ENCODE peak calls at places on chromosomes 3 and 15, in eight cellular contexts. One of them, this sample, is unnamed.

GRCh38 chr3:98272126-98272525 is 8.1 kb downstream of the OR5H6 start:
- DNase-seq in HFF-Myc: no peak
- DNase-seq in fibroblast of the aortic adventitia: no peak
- DNase-seq in foreskin fibroblast: no peak
- DNase-seq in AG10803: no peak
- DNase-seq in mucosa of descending colon: no peak
- DNase-seq in PC-9: no peak
- DNase-seq in testis: no peak
- DNase-seq in this sample: no peak

GRCh38 chr15:91924842-91925495 is 71.5 kb downstream of the SLCO3A1 start:
- DNase-seq in AG10803: no peak
- DNase-seq in mucosa of descending colon: no peak
- DNase-seq in fibroblast of the aortic adventitia: no peak
- DNase-seq in HFF-Myc: no peak
- DNase-seq in PC-9: no peak
- DNase-seq in foreskin fibroblast: no peak
- DNase-seq in testis: no peak
- DNase-seq in this sample: no peak

GRCh38 chr15:56817266-56817665 is 84.0 kb upstream of the ZNF280D start:
- DNase-seq in AG10803: peak
- DNase-seq in testis: no peak
- DNase-seq in mucosa of descending colon: no peak
- DNase-seq in foreskin fibroblast: peak
- DNase-seq in fibroblast of the aortic adventitia: peak
- DNase-seq in HFF-Myc: no peak
- DNase-seq in PC-9: no peak
- DNase-seq in this sample: no peak

GRCh38 chr3:180073561-180073960 is 36.8 kb upstream of the PEX5L start:
- DNase-seq in fibroblast of the aortic adventitia: no peak
- DNase-seq in mucosa of descending colon: no peak
- DNase-seq in testis: no peak
- DNase-seq in HFF-Myc: no peak
- DNase-seq in foreskin fibroblast: no peak
- DNase-seq in AG10803: no peak
- DNase-seq in PC-9: no peak
- DNase-seq in this sample: no peak

GRCh38 chr3:128133273-128133883 is 9.8 kb upstream of the RUVBL1 start:
- DNase-seq in testis: no peak
- DNase-seq in mucosa of descending colon: no peak
- DNase-seq in AG10803: peak
- DNase-seq in PC-9: peak
- DNase-seq in HFF-Myc: peak
- DNase-seq in fibroblast of the aortic adventitia: peak
- DNase-seq in foreskin fibroblast: peak
- DNase-seq in this sample: no peak

GRCh38 chr15:81339321-81339720 is 15.4 kb upstream of the STARD5 start:
- DNase-seq in fibroblast of the aortic adventitia: no peak
- DNase-seq in mucosa of descending colon: no peak
- DNase-seq in AG10803: no peak
- DNase-seq in PC-9: no peak
- DNase-seq in HFF-Myc: no peak
- DNase-seq in foreskin fibroblast: no peak
- DNase-seq in testis: no peak
- DNase-seq in this sample: no peak

GRCh38 chr3:65703026-65703425 is 335.7 kb downstream of the MAGI1 start:
- DNase-seq in AG10803: no peak
- DNase-seq in fibroblast of the aortic adventitia: no peak
- DNase-seq in testis: no peak
- DNase-seq in foreskin fibroblast: no peak
- DNase-seq in PC-9: no peak
- DNase-seq in mucosa of descending colon: no peak
- DNase-seq in HFF-Myc: no peak
- DNase-seq in this sample: no peak

GRCh38 chr3:132004571-132004970 is 30.2 kb downstream of the CPNE4 start:
- DNase-seq in HFF-Myc: no peak
- DNase-seq in fibroblast of the aortic adventitia: peak
- DNase-seq in AG10803: peak
- DNase-seq in testis: no peak
- DNase-seq in foreskin fibroblast: no peak
- DNase-seq in PC-9: no peak
- DNase-seq in mucosa of descending colon: no peak
- DNase-seq in this sample: no peak

GRCh38 chr3:123349201-123349535 is 99.7 kb downstream of the ADCY5 start:
- DNase-seq in AG10803: no peak
- DNase-seq in fibroblast of the aortic adventitia: no peak
- DNase-seq in mucosa of descending colon: no peak
- DNase-seq in HFF-Myc: no peak
- DNase-seq in PC-9: no peak
- DNase-seq in foreskin fibroblast: no peak
- DNase-seq in testis: no peak
- DNase-seq in this sample: no peak

GRCh38 chr3:124774305-124774673 is 44.0 kb downstream of the UMPS start:
- DNase-seq in mucosa of descending colon: no peak
- DNase-seq in PC-9: peak
- DNase-seq in AG10803: peak
- DNase-seq in HFF-Myc: no peak
- DNase-seq in foreskin fibroblast: peak
- DNase-seq in testis: no peak
- DNase-seq in fibroblast of the aortic adventitia: peak
- DNase-seq in this sample: no peak

GRCh38 chr3:133991637-133992036 is 38.1 kb downstream of the SLCO2A1 start:
- DNase-seq in foreskin fibroblast: no peak
- DNase-seq in mucosa of descending colon: no peak
- DNase-seq in PC-9: no peak
- DNase-seq in AG10803: peak
- DNase-seq in testis: no peak
- DNase-seq in fibroblast of the aortic adventitia: no peak
- DNase-seq in HFF-Myc: no peak
- DNase-seq in this sample: no peak

GRCh38 chr3:162274070-162274469 is 777.5 kb downstream of the OTOL1 start:
- DNase-seq in foreskin fibroblast: no peak
- DNase-seq in PC-9: no peak
- DNase-seq in HFF-Myc: no peak
- DNase-seq in mucosa of descending colon: no peak
- DNase-seq in fibroblast of the aortic adventitia: no peak
- DNase-seq in testis: no peak
- DNase-seq in AG10803: no peak
- DNase-seq in this sample: no peak

GRCh38 chr3:101643861-101644613 is 32.9 kb downstream of the ZBTB11 start:
- DNase-seq in PC-9: peak
- DNase-seq in mucosa of descending colon: no peak
- DNase-seq in foreskin fibroblast: peak
- DNase-seq in testis: no peak
- DNase-seq in HFF-Myc: peak
- DNase-seq in fibroblast of the aortic adventitia: peak
- DNase-seq in AG10803: peak
- DNase-seq in this sample: peak

GRCh38 chr3:195001961-195002861 is 268.7 kb downstream of the XXYLT1 start:
- DNase-seq in AG10803: peak
- DNase-seq in foreskin fibroblast: peak
- DNase-seq in mucosa of descending colon: peak
- DNase-seq in HFF-Myc: peak
- DNase-seq in testis: peak
- DNase-seq in PC-9: peak
- DNase-seq in fibroblast of the aortic adventitia: peak
- DNase-seq in this sample: no peak

GRCh38 chr3:16188071-16188470 is 13.6 kb downstream of the GALNT15 start:
- DNase-seq in PC-9: no peak
- DNase-seq in testis: no peak
- DNase-seq in mucosa of descending colon: no peak
- DNase-seq in AG10803: no peak
- DNase-seq in HFF-Myc: no peak
- DNase-seq in foreskin fibroblast: no peak
- DNase-seq in fibroblast of the aortic adventitia: no peak
- DNase-seq in this sample: no peak
- TF ChIP-seq CTCF in PC-9: no peak
- TF ChIP-seq CTCF in testis: no peak
- TF ChIP-seq CTCF in mucosa of descending colon: no peak
- TF ChIP-seq CTCF in AG10803: no peak
- TF ChIP-seq CTCF in HFF-Myc: no peak
- TF ChIP-seq CTCF in foreskin fibroblast: no peak
- TF ChIP-seq CTCF in fibroblast of the aortic adventitia: no peak
- TF ChIP-seq CTCF in this sample: no peak

GRCh38 chr15:58313810-58314592 is 117.8 kb upstream of the LIPC start:
- DNase-seq in fibroblast of the aortic adventitia: no peak
- DNase-seq in testis: no peak
- DNase-seq in AG10803: no peak
- DNase-seq in PC-9: no peak
- DNase-seq in foreskin fibroblast: no peak
- DNase-seq in mucosa of descending colon: no peak
- DNase-seq in HFF-Myc: no peak
- DNase-seq in this sample: no peak
- H3K4me3 ChIP-seq in fibroblast of the aortic adventitia: no peak
- H3K4me3 ChIP-seq in testis: no peak
- H3K4me3 ChIP-seq in AG10803: no peak
- H3K4me3 ChIP-seq in PC-9: no peak
- H3K4me3 ChIP-seq in foreskin fibroblast: no peak
- H3K4me3 ChIP-seq in mucosa of descending colon: no peak
- H3K4me3 ChIP-seq in HFF-Myc: no peak
- H3K4me3 ChIP-seq in this sample: no peak

DNA sequence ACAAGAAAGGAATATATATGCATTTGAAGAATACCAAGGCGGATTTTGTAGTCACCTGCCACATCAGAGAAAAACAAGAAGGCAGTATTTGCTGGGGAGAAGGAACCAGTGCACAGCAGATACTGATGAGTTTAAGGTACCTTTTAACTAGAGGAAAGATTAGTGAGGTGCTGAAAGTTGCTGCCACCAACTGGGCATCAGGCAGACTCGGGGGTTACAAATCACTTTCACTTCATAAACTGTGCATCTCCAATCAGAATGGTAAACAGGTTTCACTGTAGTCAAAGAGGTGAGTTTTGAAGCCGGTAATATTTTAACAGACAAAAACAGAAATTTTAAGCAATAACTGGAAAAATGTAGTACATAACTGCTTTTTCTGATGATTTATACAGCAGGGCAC is 4.1 kb downstream of the FBN1 start:
- DNase-seq in foreskin fibroblast: peak
- DNase-seq in testis: peak
- DNase-seq in HFF-Myc: no peak
- DNase-seq in mucosa of descending colon: no peak
- DNase-seq in PC-9: no peak
- DNase-seq in fibroblast of the aortic adventitia: peak
- DNase-seq in AG10803: no peak
- DNase-seq in this sample: no peak
- TF ChIP-seq CTCF in foreskin fibroblast: peak
- TF ChIP-seq CTCF in testis: no peak
- TF ChIP-seq CTCF in HFF-Myc: peak
- TF ChIP-seq CTCF in mucosa of descending colon: no peak
- TF ChIP-seq CTCF in PC-9: no peak
- TF ChIP-seq CTCF in fibroblast of the aortic adventitia: peak
- TF ChIP-seq CTCF in AG10803: peak
- TF ChIP-seq CTCF in this sample: peak

GRCh38 chr3:67737911-67738865 is 83.8 kb upstream of the SUCLG2 start:
- DNase-seq in testis: no peak
- DNase-seq in mucosa of descending colon: no peak
- DNase-seq in foreskin fibroblast: no peak
- DNase-seq in fibroblast of the aortic adventitia: no peak
- DNase-seq in HFF-Myc: no peak
- DNase-seq in PC-9: no peak
- DNase-seq in AG10803: no peak
- DNase-seq in this sample: no peak
- H3K4me3 ChIP-seq in testis: no peak
- H3K4me3 ChIP-seq in mucosa of descending colon: no peak
- H3K4me3 ChIP-seq in foreskin fibroblast: no peak
- H3K4me3 ChIP-seq in fibroblast of the aortic adventitia: no peak
- H3K4me3 ChIP-seq in HFF-Myc: no peak
- H3K4me3 ChIP-seq in PC-9: no peak
- H3K4me3 ChIP-seq in AG10803: no peak
- H3K4me3 ChIP-seq in this sample: no peak